ENCODE peak calls at places on chromosomes 13 and 19, in nine cellular contexts. L is stimulated activated CD8-positive, alpha-beta memory T cell treated with anti-CD3 and anti-CD28 coated beads, Interleukin-7, amount 100 ng/mL, for 1 hour; C is Jurkat, Clone E6-1; G is mucosa of gallbladder; F is stimulated activated CD4-positive, alpha-beta T cell treated with anti-CD3 and anti-CD28 coated beads, Interleukin-2, amount 100 ng/mL, for 48 hours; K is WTC11; O is substantia nigra; M is stimulated activated naive CD8-positive, alpha-beta T cell treated with anti-CD3 and anti-CD28 coated beads, Interleukin-15, Interleukin-2, amounts not matched to agents 100 U/mL and 50 U/mL, for 24 hours; E is EH. A is an unnamed sample.

GRCh38 chr13:52827839-52828238 is 20.6 kb downstream of the PCDH8 start:
- DNase-seq in L (no peak), K (no peak), E (no peak), F (no peak), O (no peak), G (no peak), C (no peak), M (no peak), A (no peak)

GRCh38 chr13:46010148-46010547 is 42.4 kb downstream of the ZC3H13 start:
- DNase-seq in E (peak), O (no peak), K (no peak), L (no peak), C (no peak), M (no peak), G (no peak), F (no peak), A (no peak)

GRCh38 chr19:46426506-46427162 is 2.1 kb downstream of the PNMA8C start:
- DNase-seq in G (peak), E (peak), K (peak), L (no peak), F (peak), C (no peak), O (peak), M (peak), A (no peak)

GRCh38 chr19:10701955-10702307 is 692 bp downstream of the QTRT1 start:
- DNase-seq in C (no peak), E (peak), F (no peak), L (no peak), G (no peak), M (peak), K (peak), O (no peak), A (no peak)

GRCh38 chr13:113836917-113837553 is 26.8 kb downstream of the GAS6 start:
- DNase-seq in F (no peak), G (peak), L (no peak), M (no peak), K (no peak), O (no peak), E (peak), C (no peak), A (no peak)

GRCh38 chr19:48481191-48481500 is 12.0 kb downstream of the CYTH2 start:
- DNase-seq in E (peak), F (no peak), K (no peak), G (no peak), O (no peak), C (no peak), L (no peak), M (no peak), A (no peak)

GRCh38 chr19:36528921-36529518 is 949 bp upstream of the ZNF260 start:
- DNase-seq in M (peak), C (peak), K (peak), O (no peak), G (no peak), L (peak), F (peak), E (no peak), A (no peak)

GRCh38 chr13:110018009-110018408 is 231.6 kb upstream of the IRS2 start:
- DNase-seq in E (peak), C (no peak), O (no peak), G (no peak), F (no peak), L (no peak), K (no peak), M (no peak), A (no peak)

GRCh38 chr19:44499559-44499958 is 763 bp downstream of the ZNF180 start:
- DNase-seq in F (no peak), E (no peak), C (no peak), L (no peak), M (no peak), K (peak), G (no peak), O (no peak), A (no peak)

GRCh38 chr13:21465710-21466160 is 6.6 kb upstream of the ZDHHC20 start:
- DNase-seq in O (no peak), F (no peak), C (no peak), E (no peak), K (no peak), L (no peak), M (no peak), G (peak), A (no peak)

GRCh38 chr19:7926727-7927604 is 1.0 kb upstream of the CTXN1 start:
- DNase-seq in G (no peak), F (no peak), K (no peak), E (no peak), L (no peak), C (no peak), O (no peak), M (no peak), A (no peak)

GRCh38 chr13:64936879-64937278 is 2293.3 kb downstream of the PCDH9 start:
- DNase-seq in F (no peak), E (no peak), K (no peak), M (no peak), O (no peak), C (no peak), G (no peak), L (no peak), A (no peak)

GRCh38 chr13:49711218-49711863 is 20.1 kb upstream of the EBPL start:
- DNase-seq in M (no peak), K (no peak), E (peak), F (no peak), O (no peak), L (no peak), G (no peak), C (no peak), A (no peak)

GRCh38 chr19:374886-375235 is 30.3 kb upstream of the MIER2 start:
- DNase-seq in L (no peak), O (no peak), K (no peak), M (no peak), E (no peak), C (no peak), G (no peak), F (no peak), A (no peak)

GRCh38 chr13:94712812-94713555 is 639 bp upstream of the SOX21 start:
- DNase-seq in K (peak), C (no peak), L (no peak), F (no peak), M (no peak), G (no peak), O (peak), E (peak), A (no peak)

GRCh38 chr19:56132316-56132822 is 8.7 kb upstream of the ZNF444 start:
- DNase-seq in K (no peak), C (no peak), G (no peak), F (no peak), M (no peak), O (no peak), E (peak), L (no peak), A (no peak)

GRCh38 chr19:33580645-33581037 is 41.1 kb upstream of the CHST8 start:
- DNase-seq in M (no peak), K (no peak), C (no peak), L (no peak), E (peak), G (no peak), O (no peak), F (no peak), A (no peak)

GRCh38 chr19:36436531-36436930 is 18.1 kb upstream of the ZFP82 start:
- DNase-seq in C (no peak), K (no peak), O (no peak), L (no peak), M (no peak), F (no peak), G (no peak), E (no peak), A (no peak)

GRCh38 chr13:94416454-94417080 is 62.9 kb downstream of the DCT start:
- DNase-seq in L (no peak), O (no peak), E (peak), F (no peak), M (no peak), C (no peak), G (no peak), K (peak), A (no peak)

GRCh38 chr13:32001392-32001768 is 30.2 kb upstream of the FRY start:
- DNase-seq in O (no peak), G (peak), M (no peak), C (peak), L (no peak), F (no peak), K (peak), E (peak), A (no peak)

A was measured in cardiac septum.